ENCODE peak calls at places on chromosomes 3 and 15, in seven cellular contexts. I is esophagus muscularis mucosa, M is HCT116, C is right lobe of liver, J is body of pancreas, L is IMR-90, Q is heart left ventricle. Y is an unnamed sample.

GRCh38 chr15:66835558-66835878 is 133.5 kb downstream of the SMAD6 start:
- DNase-seq in I (no peak), M (no peak), C (peak), J (no peak), L (peak), Q (no peak), Y (no peak)

GRCh38 chr3:185207931-185208746 is 45.7 kb downstream of the EHHADH start:
- DNase-seq in I (no peak), M (no peak), C (no peak), J (no peak), L (peak), Q (no peak), Y (no peak)

GRCh38 chr3:178847170-178847569 is 224.4 kb downstream of the ZMAT3 start:
- DNase-seq in I (no peak), M (no peak), C (no peak), J (no peak), L (no peak), Q (no peak), Y (no peak)

GRCh38 chr3:197444793-197445403 is 110.9 kb downstream of the BDH1 start:
- DNase-seq in I (no peak), M (no peak), C (no peak), J (no peak), L (no peak), Q (no peak), Y (no peak)

GRCh38 chr3:15979490-15979889 is 181.7 kb upstream of the ANKRD28 start:
- DNase-seq in I (peak), M (no peak), C (no peak), J (no peak), L (no peak), Q (no peak), Y (peak)

GRCh38 chr15:84979651-84980050 is 2.0 kb upstream of the PDE8A start:
- DNase-seq in I (no peak), M (no peak), C (peak), J (peak), L (no peak), Q (peak), Y (no peak)

GRCh38 chr15:101600024-101600423 is 52.2 kb downstream of the TM2D3 start:
- DNase-seq in I (no peak), M (no peak), C (no peak), J (no peak), L (no peak), Q (no peak), Y (no peak)

GRCh38 chr3:42505203-42505848 is 2.9 kb downstream of the VIPR1 start:
- DNase-seq in I (no peak), M (no peak), C (peak), J (peak), L (no peak), Q (peak), Y (peak)

GRCh38 chr3:56987238-56987932 is 73.1 kb upstream of the SPATA12 start:
- DNase-seq in I (no peak), M (no peak), C (no peak), J (no peak), L (no peak), Q (no peak), Y (no peak)

GRCh38 chr3:48664929-48665328 is 2.2 kb upstream of the CELSR3 start:
- DNase-seq in I (no peak), M (no peak), C (no peak), J (no peak), L (no peak), Q (no peak), Y (no peak)

GRCh38 chr3:20811006-20811405 is 625.0 kb upstream of the SGO1 start:
- DNase-seq in I (no peak), M (no peak), C (no peak), J (no peak), L (no peak), Q (no peak), Y (no peak)

GRCh38 chr3:158105124-158105709 is 1.0 kb downstream of the SHOX2 start:
- DNase-seq in I (no peak), M (no peak), C (no peak), J (no peak), L (no peak), Q (peak), Y (peak)

GRCh38 chr15:62066663-62067447 is at the start of gene C2CD4A:
- DNase-seq in I (no peak), M (peak), C (peak), J (peak), L (peak), Q (peak), Y (peak)

GRCh38 chr3:65808407-65808806 is 230.3 kb downstream of the MAGI1 start:
- DNase-seq in I (no peak), M (no peak), C (no peak), J (no peak), L (no peak), Q (no peak), Y (no peak)

GRCh38 chr3:67018789-67019525 is 20.9 kb downstream of the KBTBD8 start:
- DNase-seq in I (no peak), M (no peak), C (no peak), J (no peak), L (no peak), Q (no peak), Y (no peak)

GRCh38 chr15:76664895-76665294 is 240.2 kb downstream of the SCAPER start:
- DNase-seq in I (no peak), M (no peak), C (no peak), J (no peak), L (no peak), Q (no peak), Y (no peak)

GRCh38 chr15:77333166-77333565 is 86.7 kb downstream of the PEAK1 start:
- DNase-seq in I (no peak), M (no peak), C (no peak), J (no peak), L (no peak), Q (no peak), Y (no peak)

GRCh38 chr15:37142371-37142770 is 42.0 kb upstream of the MEIS2 start:
- DNase-seq in I (no peak), M (no peak), C (no peak), J (no peak), L (no peak), Q (no peak), Y (no peak)

GRCh38 chr15:92881838-92882696 is 18.1 kb upstream of the CHD2 start:
- DNase-seq in I (peak), M (peak), C (peak), J (peak), L (peak), Q (peak), Y (peak)
- TF ChIP-seq POLR2A in I (peak), M (peak), C (peak), J (peak), L (peak), Q (peak), Y (peak)

GRCh38 chr15:73781038-73781925 is 28.1 kb upstream of the INSYN1 start:
- DNase-seq in I (no peak), M (no peak), C (no peak), J (no peak), L (peak), Q (no peak), Y (no peak)
- TF ChIP-seq CTCF in I (peak), M (peak), C (no peak), J (no peak), L (peak), Q (no peak), Y (no peak)

DNA sequence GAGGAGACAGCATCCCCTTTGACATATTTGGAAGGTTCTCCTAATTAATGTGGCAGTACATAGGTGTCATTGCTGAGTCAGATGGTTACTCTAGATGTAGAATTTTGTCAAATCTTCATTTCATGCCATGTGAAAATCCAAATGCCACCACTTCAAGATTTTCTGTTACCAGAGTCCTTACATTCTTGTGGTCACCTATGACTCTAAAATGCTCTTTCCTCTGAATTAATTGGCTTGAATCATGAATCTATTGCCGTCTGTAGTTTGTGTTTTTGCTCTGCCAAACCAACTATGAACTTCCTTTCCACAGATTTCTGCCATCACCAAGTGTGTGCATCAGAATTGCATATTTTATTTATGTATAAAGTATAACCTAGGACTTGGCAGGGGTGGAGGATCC is 269.4 kb upstream of the ZPLD1 start:
- DNase-seq in I (no peak), M (no peak), C (no peak), J (no peak), L (peak), Q (no peak), Y (no peak)
- H3K4me3 ChIP-seq in I (no peak), M (no peak), C (no peak), J (no peak), L (no peak), Q (no peak), Y (no peak)

GRCh38 chr3:193010191-193010590 is 92.5 kb upstream of the MB21D2 start:
- DNase-seq in I (no peak), M (no peak), C (no peak), J (no peak), L (no peak), Q (peak), Y (no peak)

GRCh38 chr3:193008654-193009053 is 91.0 kb upstream of the MB21D2 start:
- DNase-seq in I (no peak), M (no peak), C (no peak), J (no peak), L (no peak), Q (no peak), Y (no peak)

GRCh38 chr3:193014961-193015360 is 97.3 kb upstream of the MB21D2 start:
- DNase-seq in I (no peak), M (no peak), C (no peak), J (no peak), L (no peak), Q (no peak), Y (no peak)

GRCh38 chr3:193016437-193016887 is 98.8 kb upstream of the MB21D2 start:
- DNase-seq in I (no peak), M (no peak), C (no peak), J (peak), L (no peak), Q (peak), Y (no peak)

DNA sequence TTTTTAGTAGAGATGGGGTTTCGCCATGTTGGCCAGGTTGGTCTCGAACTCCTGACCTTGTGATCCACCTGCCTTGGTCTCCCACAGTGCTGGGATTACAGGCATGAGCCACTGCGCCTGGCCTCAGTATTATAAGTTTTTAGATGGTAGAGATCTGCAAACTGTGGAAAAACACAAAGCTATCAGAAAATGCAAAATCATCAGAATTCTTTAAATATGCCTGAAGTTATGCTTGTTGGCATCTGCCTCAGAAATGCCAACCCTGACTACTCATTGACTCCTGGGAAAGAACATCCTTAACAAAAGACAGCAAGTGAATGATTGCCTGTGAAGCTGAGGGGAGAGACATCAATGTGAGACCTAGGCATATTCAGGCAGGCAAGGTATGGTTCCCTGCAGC is 94.3 kb upstream of the MB21D2 start:
- DNase-seq in I (no peak), M (no peak), C (no peak), J (no peak), L (no peak), Q (no peak), Y (no peak)
- TF ChIP-seq POLR2A in I (no peak), M (no peak), C (no peak), J (no peak), L (no peak), Q (no peak), Y (no peak)

Y was measured in lower leg skin.